ENCODE peak calls at places on chromosome 1, in four cellular contexts. D is GM12878, M is WTC11, N is SK-N-SH. U is an unnamed sample.

GRCh38 chr1:2248127-2248826 is 20.2 kb downstream of the SKI start:
- DNase-seq in D (no peak), M (peak; percentile 93), N (no peak), U (no peak)

GRCh38 chr1:39732730-39733129 is 6.0 kb upstream of the PPIE start:
- DNase-seq in D (no peak), M (no peak), N (no peak), U (no peak)

GRCh38 chr1:88655685-88656299 is 28.3 kb upstream of the PKN2 start:
- DNase-seq in D (no peak), M (no peak), N (peak; percentile 30), U (peak; percentile 39)

GRCh38 chr1:153140484-153140883 is 10.2 kb downstream of the SPRR2G start:
- DNase-seq in D (no peak), M (no peak), N (no peak), U (no peak)

GRCh38 chr1:232319106-232319505 is 310.8 kb downstream of the SIPA1L2 start:
- DNase-seq in D (no peak), M (no peak), N (peak; percentile 60), U (no peak)

GRCh38 chr1:53206735-53207379 is 10.2 kb downstream of the CPT2 start:
- DNase-seq in D (no peak), M (no peak), N (no peak), U (no peak)

GRCh38 chr1:8026976-8027747 is 1.1 kb upstream of the ERRFI1 start:
- DNase-seq in D (no peak), M (peak; percentile 34), N (no peak), U (no peak)

GRCh38 chr1:81802601-81803422 is 2.1 kb downstream of the ADGRL2 start:
- DNase-seq in D (no peak), M (peak; percentile 61), N (peak; percentile 77), U (no peak)

GRCh38 chr1:25107643-25108010 is 124.7 kb downstream of the SYF2 start:
- DNase-seq in D (no peak), M (no peak), N (no peak), U (no peak)

GRCh38 chr1:52602328-52603300 is at the start of gene GPX7:
- DNase-seq in D (no peak), M (peak; percentile 51), N (peak; percentile 89), U (no peak)

GRCh38 chr1:175734642-175735041 is 8.8 kb downstream of the TNR start:
- DNase-seq in D (no peak), M (no peak), N (no peak), U (no peak)

GRCh38 chr1:233183226-233184020 is 112.1 kb downstream of the PCNX2 start:
- DNase-seq in D (no peak), M (no peak), N (no peak), U (no peak)

GRCh38 chr1:212396638-212397037 is 18.0 kb downstream of the PACC1 start:
- DNase-seq in D (no peak), M (no peak), N (no peak), U (no peak)

GRCh38 chr1:62832276-62832675 is 48.3 kb downstream of the ATG4C start:
- DNase-seq in D (no peak), M (no peak), N (no peak), U (no peak)

GRCh38 chr1:156151093-156151688 is 2.2 kb upstream of the SEMA4A start:
- DNase-seq in D (peak; percentile 72), M (no peak), N (no peak), U (no peak)

GRCh38 chr1:115677172-115677542 is 35.4 kb downstream of the VANGL1 start:
- DNase-seq in D (peak; percentile 5), M (no peak), N (no peak), U (no peak)

GRCh38 chr1:209797978-209798639 is 7.8 kb downstream of the IRF6 start:
- DNase-seq in D (no peak), M (no peak), N (no peak), U (no peak)

GRCh38 chr1:66733348-66734017 is 18.8 kb upstream of the DYNLT5 start:
- DNase-seq in D (no peak), M (no peak), N (no peak), U (no peak)

GRCh38 chr1:57963545-57963944 is 539.7 kb upstream of the DAB1 start:
- DNase-seq in D (no peak), M (no peak), N (no peak), U (no peak)

GRCh38 chr1:64623750-64624445 is 121.0 kb upstream of the RAVER2 start:
- DNase-seq in D (no peak), M (no peak), N (peak; percentile 32), U (no peak)

GRCh38 chr1:110243581-110243980 is 33.5 kb downstream of the KCNC4 start:
- DNase-seq in D (no peak), M (peak; percentile 31), N (no peak), U (no peak)

GRCh38 chr1:54395535-54395934 is 10.7 kb downstream of the SSBP3 start:
- DNase-seq in D (no peak), M (no peak), N (no peak), U (no peak)

GRCh38 chr1:15386128-15386824 is 23.4 kb upstream of the EFHD2 start:
- DNase-seq in D (no peak), M (no peak), N (no peak), U (no peak)

GRCh38 chr1:186948542-186948941 is 119.8 kb downstream of the PLA2G4A start:
- DNase-seq in D (no peak), M (no peak), N (no peak), U (no peak)

GRCh38 chr1:3672971-3673361 is 20.6 kb downstream of the TP73 start:
- DNase-seq in D (no peak), M (peak; percentile 8), N (no peak), U (no peak)

GRCh38 chr1:77416692-77417450 is 135.1 kb downstream of the AK5 start:
- DNase-seq in D (no peak), M (peak; percentile 14), N (peak; percentile 12), U (peak; percentile 18)

GRCh38 chr1:206890690-206891089 is 6.6 kb upstream of the IL24 start:
- DNase-seq in D (no peak), M (no peak), N (no peak), U (no peak)

DNA sequence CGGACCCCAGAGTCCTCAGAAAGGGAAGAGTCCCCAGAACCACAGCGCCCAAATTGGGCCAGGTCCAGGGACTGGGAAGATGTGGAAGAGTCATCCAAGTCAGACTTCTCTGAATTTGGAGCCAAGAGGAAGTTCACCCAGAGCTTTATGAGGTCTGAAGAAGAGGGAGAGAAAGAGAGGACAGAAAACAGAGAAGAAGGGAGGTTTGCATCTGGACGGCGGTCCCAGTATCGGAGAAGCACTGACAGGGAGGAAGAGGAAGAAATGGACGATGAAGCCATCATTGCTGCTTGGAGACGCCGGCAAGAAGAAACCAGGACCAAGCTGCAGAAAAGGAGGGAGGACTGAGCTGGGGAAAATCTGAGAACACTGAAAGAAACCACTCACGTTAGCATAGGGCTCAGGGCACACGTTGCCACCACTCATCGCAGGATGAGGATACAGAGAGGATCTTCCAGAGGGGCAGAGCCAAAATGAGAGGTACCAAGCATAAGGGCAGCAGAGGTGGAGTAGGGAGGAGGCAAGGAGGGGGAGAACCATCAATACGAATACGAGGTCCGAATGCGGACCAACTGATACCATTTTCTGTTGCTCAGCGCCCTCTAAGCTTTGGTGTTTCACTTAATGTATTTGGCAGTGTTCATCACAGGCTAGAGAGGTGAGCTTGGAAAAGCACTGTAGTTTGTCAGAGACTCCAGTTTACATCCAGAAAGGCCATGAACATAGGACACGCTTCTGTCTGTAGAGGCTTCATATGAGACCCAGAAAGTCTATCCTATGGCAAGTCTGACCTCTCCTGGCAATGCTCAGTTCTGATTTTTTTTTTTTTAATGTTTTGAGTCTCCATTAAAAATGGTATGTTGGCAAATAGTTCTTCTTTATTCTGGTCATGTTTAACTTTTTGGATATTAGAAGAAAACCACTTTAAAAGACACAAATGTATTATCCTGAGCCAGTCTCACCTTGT is 34.7 kb downstream of the STYXL2 start:
- DNase-seq in D (no peak), M (no peak), N (no peak), U (no peak)
- TF ChIP-seq USF1 in D (no peak), M (no peak), N (no peak), U (no peak)

GRCh38 chr1:35281565-35281964 is 13.1 kb downstream of the ZMYM4 start:
- DNase-seq in D (no peak), M (no peak), N (no peak), U (no peak)
- TF ChIP-seq USF1 in D (no peak), M (no peak), N (no peak), U (no peak)

GRCh38 chr1:47687618-47687940 is 249.7 kb downstream of the FOXD2 start:
- DNase-seq in D (no peak), M (no peak), N (no peak), U (no peak)

GRCh38 chr1:47688161-47688560 is 250.3 kb downstream of the FOXD2 start:
- DNase-seq in D (no peak), M (no peak), N (no peak), U (no peak)

GRCh38 chr1:47688631-47689296 is 250.9 kb downstream of the FOXD2 start:
- DNase-seq in D (no peak), M (no peak), N (peak; percentile 67), U (no peak)

GRCh38 chr1:47685763-47686066 is 247.9 kb downstream of the FOXD2 start:
- DNase-seq in D (no peak), M (no peak), N (no peak), U (no peak)

DNA sequence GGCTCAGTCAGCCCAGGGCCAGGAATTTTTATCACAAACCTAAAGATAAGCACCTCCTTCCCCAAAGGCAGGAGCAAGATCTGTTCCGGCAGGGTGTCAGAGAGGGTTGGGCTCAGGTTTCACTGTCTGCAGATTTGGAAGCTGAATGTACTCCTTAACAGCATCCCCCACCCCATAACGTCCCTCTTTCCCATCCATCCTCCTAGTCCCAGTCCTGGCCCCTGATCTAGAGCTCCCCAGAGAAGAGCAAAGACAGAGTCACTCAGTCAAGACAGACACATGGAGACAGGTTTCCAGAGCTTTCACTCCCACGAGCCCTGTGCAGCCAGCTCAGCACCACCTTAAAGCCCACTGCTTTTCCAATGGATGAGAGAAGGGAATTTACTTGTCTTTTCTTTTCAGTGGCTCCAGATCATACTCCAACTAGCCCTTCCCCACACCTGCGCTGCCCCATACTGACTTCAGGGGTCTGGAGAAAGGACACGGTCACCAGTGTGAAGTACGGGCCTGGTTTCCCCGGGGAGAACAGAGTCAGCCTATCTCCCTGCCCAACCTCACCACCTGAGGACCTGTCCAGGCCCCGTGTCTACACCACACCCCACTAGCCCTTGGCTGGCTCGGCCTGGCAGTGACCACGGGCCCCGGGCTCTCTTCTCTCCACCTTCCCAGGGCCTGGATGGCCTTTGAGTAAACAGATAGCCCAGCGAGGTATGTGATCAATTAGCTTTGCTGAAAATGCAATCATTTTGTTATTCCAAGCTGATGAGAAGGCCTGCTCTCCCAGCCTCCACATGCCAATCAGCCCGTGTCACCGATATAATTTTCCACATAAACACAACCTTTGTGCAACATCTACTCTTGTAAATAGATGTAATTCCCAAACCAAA is 249.1 kb downstream of the FOXD2 start:
- DNase-seq in D (no peak), M (no peak), N (no peak), U (no peak)
- TF ChIP-seq USF1 in D (no peak), M (no peak), N (no peak), U (no peak)

GRCh38 chr1:226324479-226324878 is 15.5 kb upstream of the LIN9 start:
- DNase-seq in D (no peak), M (no peak), N (no peak), U (no peak)

GRCh38 chr1:226325178-226325577 is 16.2 kb upstream of the LIN9 start:
- DNase-seq in D (no peak), M (no peak), N (no peak), U (no peak)

GRCh38 chr1:226332947-226333346 is 24.0 kb upstream of the LIN9 start:
- DNase-seq in D (no peak), M (no peak), N (peak; percentile 35), U (no peak)

DNA sequence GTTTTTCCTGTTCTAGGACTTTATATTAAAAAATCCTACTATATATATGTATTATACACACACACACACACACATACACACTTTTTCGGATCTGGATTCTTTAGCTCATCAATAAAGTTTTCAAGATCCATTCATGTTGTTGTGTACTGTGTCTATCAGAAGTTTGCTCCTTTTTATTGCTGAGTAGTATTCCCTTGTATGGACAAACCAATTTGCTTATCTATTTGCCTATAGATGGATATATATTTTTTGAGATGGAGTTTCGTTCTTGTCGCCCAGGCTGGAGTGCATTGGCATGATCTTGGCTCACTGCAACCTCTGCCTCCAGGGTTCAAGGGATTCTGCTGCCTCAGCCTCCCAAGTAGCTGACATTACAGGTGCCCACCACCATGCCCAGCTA is 20.3 kb upstream of the LIN9 start:
- DNase-seq in D (no peak), M (no peak), N (no peak), U (no peak)
- TF ChIP-seq USF1 in D (no peak), M (no peak), N (no peak), U (no peak)

U was measured in K562.